ENCODE peak calls at places on chromosomes 3 and 15, in ten cellular contexts. R is occipital lobe; B is ovary; V is fibroblast of mammary gland; F is T-cell; Z is HepG2; N is mucosa of gallbladder; M is CD8-positive, alpha-beta T cell; H is WTC11; I is fibroblast of pulmonary artery. U is an unnamed sample.

GRCh38 chr15:65913631-65914199 is 44.4 kb downstream of the RAB11A start:
- DNase-seq in Z (no peak), N (no peak), M (no peak), F (no peak), V (no peak), R (no peak), H (no peak), B (no peak), I (no peak), U (no peak)

GRCh38 chr3:138127636-138128365 is 4.4 kb downstream of the A4GNT start:
- DNase-seq in F (no peak), N (no peak), V (no peak), H (no peak), M (no peak), I (no peak), R (no peak), Z (no peak), B (no peak), U (no peak)

GRCh38 chr3:24128195-24129005 is 183.3 kb downstream of the NR1D2 start:
- DNase-seq in R (no peak), H (no peak), V (peak; percentile 90), Z (no peak), M (no peak), I (peak; percentile 67), F (no peak), B (no peak), N (no peak), U (no peak)

GRCh38 chr3:196650740-196651311 is 11.3 kb downstream of the NRROS start:
- DNase-seq in M (no peak), H (no peak), V (peak; percentile 98), I (peak; percentile 99), N (peak; percentile 62), F (no peak), Z (peak; percentile 36), B (peak; percentile 35), R (peak; percentile 52), U (peak; percentile 87)

GRCh38 chr3:132008841-132009638 is 25.8 kb downstream of the CPNE4 start:
- DNase-seq in V (no peak), I (no peak), H (no peak), Z (no peak), B (no peak), N (no peak), R (no peak), M (no peak), F (no peak), U (no peak)

GRCh38 chr3:139450155-139450554 is 26.2 kb downstream of the RBP2 start:
- DNase-seq in F (no peak), M (no peak), V (no peak), I (no peak), N (no peak), B (no peak), R (no peak), Z (peak; percentile 5), H (no peak), U (no peak)

GRCh38 chr15:29903785-29904464 is 81.7 kb upstream of the TJP1 start:
- DNase-seq in R (no peak), V (no peak), I (no peak), N (no peak), F (no peak), H (no peak), M (no peak), B (no peak), Z (no peak), U (no peak)

GRCh38 chr3:13346481-13347389 is 73.4 kb downstream of the NUP210 start:
- DNase-seq in B (no peak), M (peak; percentile 55), N (peak; percentile 16), V (no peak), I (no peak), F (peak; percentile 76), R (peak; percentile 62), H (peak; percentile 58), Z (no peak), U (peak; percentile 77)

GRCh38 chr15:88738796-88739195 is 64.4 kb upstream of the ACAN start:
- DNase-seq in Z (no peak), N (no peak), H (no peak), F (no peak), I (no peak), V (peak; percentile 3), B (no peak), R (no peak), M (no peak), U (no peak)

GRCh38 chr15:40594429-40594836 is 384 bp downstream of the KNL1 start:
- DNase-seq in B (no peak), Z (peak; percentile 38), F (no peak), H (peak; percentile 71), R (no peak), I (peak; percentile 43), M (no peak), N (no peak), V (peak; percentile 43), U (peak; percentile 46)

GRCh38 chr15:62348528-62349087 is 183.5 kb upstream of the C2CD4B start:
- DNase-seq in R (no peak), F (no peak), I (no peak), H (no peak), V (no peak), M (no peak), B (no peak), N (no peak), Z (no peak), U (no peak)

GRCh38 chr3:185272051-185272450 is 18.2 kb upstream of the EHHADH start:
- DNase-seq in I (peak; percentile 40), B (no peak), N (no peak), Z (no peak), R (no peak), F (no peak), V (peak; percentile 43), H (no peak), M (no peak), U (no peak)

GRCh38 chr15:84879088-84879780 is 5.2 kb upstream of the SLC28A1 start:
- DNase-seq in R (no peak), F (no peak), B (no peak), M (no peak), H (no peak), V (no peak), Z (no peak), I (no peak), N (no peak), U (no peak)

GRCh38 chr3:42502429-42503250 is at the start of gene VIPR1:
- DNase-seq in H (peak; percentile 95), F (peak; percentile 85), M (peak; percentile 91), I (peak; percentile 54), N (peak; percentile 91), Z (peak; percentile 30), V (no peak), R (peak; percentile 80), B (no peak), U (no peak)

GRCh38 chr3:172210355-172210754 is 171.0 kb downstream of the FNDC3B start:
- DNase-seq in M (no peak), F (no peak), I (peak; percentile 52), H (no peak), N (no peak), B (no peak), Z (no peak), V (peak; percentile 58), R (no peak), U (no peak)

GRCh38 chr3:132038198-132038825 is 3.5 kb upstream of the CPNE4 start:
- DNase-seq in B (no peak), N (no peak), V (peak; percentile 33), M (no peak), R (no peak), I (peak; percentile 53), Z (peak; percentile 10), F (no peak), H (no peak), U (no peak)

GRCh38 chr3:184593201-184593922 is 31.8 kb downstream of the EPHB3 start:
- DNase-seq in I (no peak), V (peak; percentile 45), N (no peak), B (peak; percentile 66), H (no peak), F (no peak), M (no peak), R (no peak), Z (no peak), U (no peak)

GRCh38 chr15:67003586-67003985 is 61.8 kb upstream of the SMAD3 start:
- DNase-seq in M (no peak), R (no peak), I (peak; percentile 12), F (no peak), B (no peak), N (no peak), V (peak; percentile 57), Z (no peak), H (no peak), U (no peak)

GRCh38 chr3:114439279-114439678 is 145.5 kb downstream of the TIGIT start:
- DNase-seq in B (no peak), I (no peak), H (no peak), Z (no peak), R (no peak), N (no peak), V (no peak), M (no peak), F (no peak), U (no peak)

GRCh38 chr3:111073186-111073585 is 1.6 kb downstream of the NECTIN3 start:
- DNase-seq in M (no peak), I (peak; percentile 37), N (no peak), Z (no peak), V (peak; percentile 66), R (no peak), B (no peak), F (no peak), H (no peak), U (no peak)

GRCh38 chr3:148879256-148879655 is 14.2 kb downstream of the CPA3 start:
- DNase-seq in F (no peak), I (no peak), N (no peak), R (no peak), Z (no peak), M (no peak), B (no peak), H (no peak), V (no peak), U (no peak)

GRCh38 chr15:99014803-99015676 is 7.4 kb upstream of the PGPEP1L start:
- DNase-seq in Z (peak; percentile 28), M (no peak), H (peak; percentile 85), F (no peak), N (peak; percentile 38), R (no peak), B (peak; percentile 78), V (peak; percentile 33), I (peak; percentile 31), U (no peak)

GRCh38 chr3:4006288-4006687 is 207.1 kb downstream of the LRRN1 start:
- DNase-seq in R (no peak), I (no peak), F (no peak), B (no peak), N (no peak), M (no peak), Z (no peak), V (no peak), H (no peak), U (no peak)

GRCh38 chr15:89083246-89083645 is 5.0 kb upstream of the ABHD2 start:
- DNase-seq in V (no peak), F (no peak), I (no peak), M (no peak), Z (no peak), R (no peak), B (no peak), N (no peak), H (no peak), U (no peak)

GRCh38 chr3:191255156-191255555 is 56.1 kb downstream of the OSTN start:
- DNase-seq in H (peak; percentile 24), R (no peak), I (no peak), Z (no peak), N (no peak), V (no peak), M (no peak), F (no peak), B (no peak), U (no peak)

GRCh38 chr3:171326717-171327440 is 133.3 kb downstream of the TNIK start:
- DNase-seq in V (no peak), B (no peak), M (no peak), I (no peak), F (no peak), N (no peak), R (no peak), Z (no peak), H (no peak), U (no peak)

GRCh38 chr3:125002414-125002811 is 53.4 kb downstream of the HEG1 start:
- DNase-seq in F (peak; percentile 9), Z (peak; percentile 72), B (no peak), H (no peak), N (no peak), R (no peak), V (no peak), M (no peak), I (no peak), U (no peak)

GRCh38 chr3:23159929-23160328 is 43.2 kb upstream of the UBE2E2 start:
- DNase-seq in B (no peak), I (peak; percentile 72), M (no peak), F (no peak), Z (no peak), N (no peak), H (no peak), R (no peak), V (peak; percentile 93), U (no peak)

U was measured in CD14-positive monocyte.